ENCODE peak calls at places on chromosome 14, in five cellular contexts. A, J, V, Y and W are unnamed samples.

GRCh38 chr14:71803539-71804260 is 128.5 kb upstream of the RGS6 start:
- DNase-seq in A (no peak), J (peak; percentile 84), V (no peak), Y (no peak), W (no peak)

GRCh38 chr14:45838597-45838996 is 585.6 kb upstream of the MIS18BP1 start:
- DNase-seq in A (no peak), J (no peak), V (no peak), Y (no peak), W (peak; percentile 2)

GRCh38 chr14:75549169-75549568 is 26.9 kb downstream of the BATF start:
- DNase-seq in A (no peak), J (no peak), V (no peak), Y (no peak), W (no peak)

GRCh38 chr14:32694795-32695449 is 243.8 kb upstream of the NPAS3 start:
- DNase-seq in A (no peak), J (no peak), V (no peak), Y (no peak), W (no peak)

GRCh38 chr14:81464253-81465001 is 64.3 kb upstream of the STON2 start:
- DNase-seq in A (no peak), J (peak; percentile 26), V (no peak), Y (peak; percentile 72), W (peak; percentile 66)

GRCh38 chr14:61570961-61571299 is 124.4 kb upstream of the HIF1A start:
- DNase-seq in A (no peak), J (no peak), V (no peak), Y (no peak), W (no peak)

GRCh38 chr14:39563361-39563760 is 131.1 kb upstream of the FBXO33 start:
- DNase-seq in A (no peak), J (no peak), V (no peak), Y (no peak), W (no peak)

GRCh38 chr14:92651106-92651792 is 97.2 kb downstream of the LGMN start:
- DNase-seq in A (no peak), J (no peak), V (no peak), Y (peak; percentile 51), W (no peak)

GRCh38 chr14:67411820-67412421 is at the start of gene PLEK2:
- DNase-seq in A (no peak), J (no peak), V (no peak), Y (peak; percentile 23), W (no peak)

GRCh38 chr14:43894534-43894933 is 612.5 kb downstream of the FSCB start:
- DNase-seq in A (no peak), J (no peak), V (no peak), Y (no peak), W (peak; percentile 44)

GRCh38 chr14:69535230-69535848 is 39.3 kb downstream of the CCDC177 start:
- DNase-seq in A (no peak), J (peak; percentile 35), V (no peak), Y (peak; percentile 40), W (peak; percentile 76)

GRCh38 chr14:61568572-61569011 is 126.7 kb upstream of the HIF1A start:
- DNase-seq in A (no peak), J (no peak), V (no peak), Y (no peak), W (peak; percentile 49)

GRCh38 chr14:53509227-53509822 is 356.2 kb upstream of the DDHD1 start:
- DNase-seq in A (peak; percentile 35), J (peak; percentile 56), V (no peak), Y (peak; percentile 33), W (peak; percentile 88)

GRCh38 chr14:64990291-64990690 is 3.6 kb downstream of the FNTB start:
- DNase-seq in A (no peak), J (no peak), V (no peak), Y (no peak), W (no peak)

GRCh38 chr14:33191855-33192254 is 253.2 kb downstream of the NPAS3 start:
- DNase-seq in A (no peak), J (no peak), V (no peak), Y (no peak), W (no peak)

GRCh38 chr14:88044782-88045446 is 40.0 kb downstream of the GPR65 start:
- DNase-seq in A (no peak), J (no peak), V (no peak), Y (no peak), W (no peak)

GRCh38 chr14:103534576-103535061 is 5.6 kb downstream of the TRMT61A start:
- DNase-seq in A (peak; percentile 35), J (no peak), V (no peak), Y (peak; percentile 76), W (no peak)

GRCh38 chr14:33682746-33683145 is 268.1 kb downstream of the EGLN3 start:
- DNase-seq in A (peak; percentile 79), J (peak; percentile 95), V (no peak), Y (peak; percentile 72), W (peak; percentile 97)

GRCh38 chr14:34043627-34044372 is 92.9 kb upstream of the EGLN3 start:
- DNase-seq in A (no peak), J (no peak), V (no peak), Y (no peak), W (no peak)

GRCh38 chr14:53536446-53536845 is 383.3 kb upstream of the DDHD1 start:
- DNase-seq in A (no peak), J (no peak), V (no peak), Y (no peak), W (no peak)

GRCh38 chr14:34085695-34086094 is 134.8 kb upstream of the EGLN3 start:
- DNase-seq in A (no peak), J (no peak), V (no peak), Y (no peak), W (no peak)

GRCh38 chr14:103151270-103151933 is 28.1 kb downstream of the TNFAIP2 start:
- DNase-seq in A (no peak), J (no peak), V (no peak), Y (no peak), W (no peak)

GRCh38 chr14:34212172-34212571 is 249.9 kb downstream of the SPTSSA start:
- DNase-seq in A (no peak), J (no peak), V (no peak), Y (no peak), W (no peak)

GRCh38 chr14:67493092-67493717 is 4.7 kb upstream of the TMEM229B start:
- DNase-seq in A (no peak), J (no peak), V (no peak), Y (no peak), W (no peak)

GRCh38 chr14:70952485-70952884 is 45.2 kb downstream of the PCNX1 start:
- DNase-seq in A (no peak), J (no peak), V (no peak), Y (no peak), W (no peak)

GRCh38 chr14:98512501-98513251 is 759.3 kb downstream of the BCL11B start:
- DNase-seq in A (no peak), J (no peak), V (no peak), Y (peak; percentile 15), W (no peak)

GRCh38 chr14:50726372-50727107 is 58.4 kb upstream of the SAV1 start:
- DNase-seq in A (no peak), J (peak; percentile 89), V (no peak), Y (no peak), W (no peak)

GRCh38 chr14:60656755-60657608 is 7.7 kb upstream of the SIX1 start:
- DNase-seq in A (peak; percentile 64), J (peak; percentile 49), V (no peak), Y (peak; percentile 66), W (peak; percentile 74)

GRCh38 chr14:70642313-70643235 is 858 bp downstream of the TTC9 start:
- DNase-seq in A (no peak), J (no peak), V (no peak), Y (peak; percentile 22), W (peak; percentile 1)

GRCh38 chr14:36555998-36556743 is 26.2 kb downstream of the NKX2-8 start:
- DNase-seq in A (no peak), J (no peak), V (no peak), Y (no peak), W (no peak)

GRCh38 chr14:36553650-36554260 is 28.7 kb downstream of the NKX2-8 start:
- DNase-seq in A (no peak), J (peak; percentile 22), V (no peak), Y (peak; percentile 48), W (peak; percentile 56)

DNA sequence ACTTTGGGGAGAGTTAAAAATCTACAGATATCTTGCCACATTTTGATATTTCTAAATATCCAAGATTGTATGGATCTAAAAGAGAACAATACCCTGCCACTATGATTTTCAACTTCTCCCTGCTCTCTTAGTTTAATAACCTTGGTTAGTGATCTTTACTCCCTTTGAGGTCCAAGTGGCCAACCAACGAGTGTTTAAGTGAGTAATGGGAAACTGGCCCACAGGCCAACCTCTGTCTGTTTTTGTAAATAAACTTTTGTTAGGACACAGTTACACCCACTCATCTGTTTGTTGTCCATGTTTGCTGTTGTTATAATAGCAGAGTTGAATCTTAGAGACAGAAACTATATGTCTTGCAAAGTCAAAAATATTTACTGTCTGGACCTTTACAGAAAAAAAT is 30.9 kb upstream of the NKX2-1 start:
- DNase-seq in A (no peak), J (no peak), V (no peak), Y (no peak), W (no peak)
- H3K27me3 ChIP-seq in A (no peaks in the 10 kb centered on the region), J (peaks cover 2% of the 10 kb centered on the region), V (no peaks in the 10 kb centered on the region), Y (no peaks in the 10 kb centered on the region), W (peaks cover 38% of the 10 kb centered on the region)

GRCh38 chr14:23093104-23093503 is 1.8 kb downstream of the ACIN1 start:
- DNase-seq in A (no peak), J (no peak), V (no peak), Y (no peak), W (no peak)

GRCh38 chr14:23095196-23096108 is at the start of gene C14orf119:
- DNase-seq in A (peak; percentile 100), J (peak; percentile 96), V (peak; percentile 100), Y (peak; percentile 100), W (peak; percentile 100)

GRCh38 chr14:23093526-23093925 is 1.4 kb downstream of the ACIN1 start:
- DNase-seq in A (no peak), J (no peak), V (no peak), Y (no peak), W (no peak)

GRCh38 chr14:23094666-23095195 is at the start of gene ACIN1:
- DNase-seq in A (peak; percentile 81), J (peak; percentile 77), V (peak; percentile 40), Y (peak; percentile 87), W (peak; percentile 92)

DNA sequence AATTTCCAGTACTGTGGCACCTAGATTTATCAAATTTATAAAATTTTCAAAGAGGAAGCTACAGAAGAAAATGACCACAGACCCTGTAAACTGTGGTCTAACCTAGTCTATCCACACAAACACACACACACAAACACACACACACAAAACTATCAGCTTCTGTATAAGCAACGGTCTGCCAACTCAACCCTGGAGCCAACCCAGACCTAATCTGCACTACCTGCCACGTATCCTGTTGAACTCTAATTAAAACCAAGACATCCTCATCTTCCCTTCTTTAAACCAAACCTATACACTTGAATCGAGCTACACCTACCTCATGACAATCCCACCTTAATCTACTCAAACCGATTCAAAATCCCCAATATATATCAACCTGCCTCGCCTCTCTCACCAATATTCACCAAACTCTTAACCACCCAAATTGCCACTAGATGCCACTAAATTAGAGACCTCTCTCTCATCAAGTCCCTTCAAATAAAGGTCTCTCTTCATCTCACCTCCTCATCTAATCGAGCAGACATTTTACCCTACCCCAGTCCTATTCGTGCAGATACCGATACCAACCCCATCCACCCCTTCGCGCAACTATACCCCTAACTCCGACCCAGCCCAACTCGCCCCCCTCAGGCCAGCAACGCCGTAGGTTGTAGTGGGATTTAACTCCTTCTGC is 807 bp downstream of the ACIN1 start:
- DNase-seq in A (no peak), J (no peak), V (no peak), Y (no peak), W (no peak)
- TF ChIP-seq CTCF in A (no peak), J (peak; percentile 28), V (no peak), Y (no peak), W (peak; percentile 36)

GRCh38 chr14:100827751-100828447 is 2.0 kb downstream of the MEG3 start:
- DNase-seq in A (peak; percentile 59), J (peak; percentile 88), V (no peak), Y (peak; percentile 74), W (no peak)
- H3K27me3 ChIP-seq in A (no peaks in the 10 kb centered on the region), J (no peaks in the 10 kb centered on the region), V (no peaks in the 10 kb centered on the region), Y (no peaks in the 10 kb centered on the region), W (no peaks in the 10 kb centered on the region)

GRCh38 chr14:24310666-24311604 is at the start of gene LTB4R:
- DNase-seq in A (peak; percentile 84), J (peak; percentile 72), V (no peak), Y (peak; percentile 71), W (peak; percentile 88)
- TF ChIP-seq CTCF in A (peak; percentile 42), J (no peak), V (peak; percentile 44), Y (peak; percentile 12), W (peak; percentile 28)